ENCODE peak calls at places on chromosome 10, in six cellular contexts. One of them, this sample, is unnamed.

GRCh38 chr10:14382022-14382421 is 51.3 kb upstream of the FRMD4A start:
- DNase-seq in aorta: no peak
- DNase-seq in NK-92 treated with Interleukin-12 subunit alpha and Interleukin-12 subunit beta, amount 100 ng/mL, for 24 hours: no peak
- DNase-seq in AG08395: no peak
- DNase-seq in T1000: no peak
- DNase-seq in psoas muscle: no peak
- DNase-seq in this sample: no peak

GRCh38 chr10:103510791-103511757 is 17.6 kb downstream of the NEURL1 start:
- DNase-seq in aorta: no peak
- DNase-seq in NK-92 treated with Interleukin-12 subunit alpha and Interleukin-12 subunit beta, amount 100 ng/mL, for 24 hours: no peak
- DNase-seq in AG08395: peak
- DNase-seq in T1000: no peak
- DNase-seq in psoas muscle: no peak
- DNase-seq in this sample: no peak

GRCh38 chr10:107451047-107451446 is 286.5 kb upstream of the SORCS1 start:
- DNase-seq in aorta: no peak
- DNase-seq in NK-92 treated with Interleukin-12 subunit alpha and Interleukin-12 subunit beta, amount 100 ng/mL, for 24 hours: no peak
- DNase-seq in AG08395: no peak
- DNase-seq in T1000: no peak
- DNase-seq in psoas muscle: no peak
- DNase-seq in this sample: no peak

GRCh38 chr10:77675347-77675746 is 37.7 kb upstream of the KCNMA1 start:
- DNase-seq in aorta: no peak
- DNase-seq in NK-92 treated with Interleukin-12 subunit alpha and Interleukin-12 subunit beta, amount 100 ng/mL, for 24 hours: no peak
- DNase-seq in AG08395: no peak
- DNase-seq in T1000: no peak
- DNase-seq in psoas muscle: no peak
- DNase-seq in this sample: no peak

GRCh38 chr10:22505923-22506685 is 160.8 kb downstream of the SPAG6 start:
- DNase-seq in aorta: no peak
- DNase-seq in NK-92 treated with Interleukin-12 subunit alpha and Interleukin-12 subunit beta, amount 100 ng/mL, for 24 hours: peak
- DNase-seq in AG08395: no peak
- DNase-seq in T1000: no peak
- DNase-seq in psoas muscle: no peak
- DNase-seq in this sample: no peak

GRCh38 chr10:78164687-78165086 is 131.0 kb downstream of the RPS24 start:
- DNase-seq in aorta: no peak
- DNase-seq in NK-92 treated with Interleukin-12 subunit alpha and Interleukin-12 subunit beta, amount 100 ng/mL, for 24 hours: no peak
- DNase-seq in AG08395: no peak
- DNase-seq in T1000: no peak
- DNase-seq in psoas muscle: no peak
- DNase-seq in this sample: no peak

GRCh38 chr10:36450385-36450784 is 675.0 kb upstream of the ANKRD30A start:
- DNase-seq in aorta: no peak
- DNase-seq in NK-92 treated with Interleukin-12 subunit alpha and Interleukin-12 subunit beta, amount 100 ng/mL, for 24 hours: no peak
- DNase-seq in AG08395: peak
- DNase-seq in T1000: no peak
- DNase-seq in psoas muscle: no peak
- DNase-seq in this sample: no peak

GRCh38 chr10:127034224-127034623 is 129.0 kb downstream of the DOCK1 start:
- DNase-seq in aorta: no peak
- DNase-seq in NK-92 treated with Interleukin-12 subunit alpha and Interleukin-12 subunit beta, amount 100 ng/mL, for 24 hours: no peak
- DNase-seq in AG08395: no peak
- DNase-seq in T1000: no peak
- DNase-seq in psoas muscle: no peak
- DNase-seq in this sample: no peak

GRCh38 chr10:125156739-125157472 is 3.5 kb downstream of the CTBP2 start:
- DNase-seq in aorta: no peak
- DNase-seq in NK-92 treated with Interleukin-12 subunit alpha and Interleukin-12 subunit beta, amount 100 ng/mL, for 24 hours: no peak
- DNase-seq in AG08395: no peak
- DNase-seq in T1000: no peak
- DNase-seq in psoas muscle: no peak
- DNase-seq in this sample: no peak

GRCh38 chr10:1942478-1942877 is 205.2 kb upstream of the ADARB2 start:
- DNase-seq in aorta: no peak
- DNase-seq in NK-92 treated with Interleukin-12 subunit alpha and Interleukin-12 subunit beta, amount 100 ng/mL, for 24 hours: no peak
- DNase-seq in AG08395: no peak
- DNase-seq in T1000: no peak
- DNase-seq in psoas muscle: no peak
- DNase-seq in this sample: no peak

GRCh38 chr10:63761243-63761642 is 240.0 kb downstream of the REEP3 start:
- DNase-seq in aorta: no peak
- DNase-seq in NK-92 treated with Interleukin-12 subunit alpha and Interleukin-12 subunit beta, amount 100 ng/mL, for 24 hours: no peak
- DNase-seq in AG08395: no peak
- DNase-seq in T1000: no peak
- DNase-seq in psoas muscle: no peak
- DNase-seq in this sample: no peak

GRCh38 chr10:62252051-62252450 is 16.6 kb downstream of the RTKN2 start:
- DNase-seq in aorta: no peak
- DNase-seq in NK-92 treated with Interleukin-12 subunit alpha and Interleukin-12 subunit beta, amount 100 ng/mL, for 24 hours: no peak
- DNase-seq in AG08395: no peak
- DNase-seq in T1000: no peak
- DNase-seq in psoas muscle: no peak
- DNase-seq in this sample: no peak

GRCh38 chr10:50992356-50992866 is 81.9 kb upstream of the PRKG1 start:
- DNase-seq in aorta: no peak
- DNase-seq in NK-92 treated with Interleukin-12 subunit alpha and Interleukin-12 subunit beta, amount 100 ng/mL, for 24 hours: no peak
- DNase-seq in AG08395: no peak
- DNase-seq in T1000: no peak
- DNase-seq in psoas muscle: peak
- DNase-seq in this sample: no peak

GRCh38 chr10:103637855-103638561 is 144.5 kb downstream of the NEURL1 start:
- DNase-seq in aorta: peak
- DNase-seq in NK-92 treated with Interleukin-12 subunit alpha and Interleukin-12 subunit beta, amount 100 ng/mL, for 24 hours: no peak
- DNase-seq in AG08395: peak
- DNase-seq in T1000: no peak
- DNase-seq in psoas muscle: peak
- DNase-seq in this sample: no peak